ENCODE peak calls at places on chromosomes 5 and 9, in eight cellular contexts. I, M, H, G, K, Q, U and N are unnamed samples.

GRCh38 chr5:174314261-174314660 is 268.8 kb downstream of the NSG2 start:
- DNase-seq in G (no peak), I (no peak), M (no peak), K (no peak), H (no peak), U (no peak), Q (no peak), N (no peak)

GRCh38 chr5:19240150-19240549 is 747.9 kb downstream of the CDH18 start:
- DNase-seq in I (no peak), G (peak; percentile 3), K (no peak), H (peak; percentile 54), M (peak; percentile 23), U (peak; percentile 21), Q (no peak), N (peak; percentile 11)

GRCh38 chr9:72041775-72042194 is 18.6 kb downstream of the C9orf57 start:
- DNase-seq in U (peak; percentile 76), G (peak; percentile 90), Q (peak; percentile 90), H (peak; percentile 73), K (no peak), I (peak; percentile 79), M (peak; percentile 70), N (no peak)

GRCh38 chr9:98057095-98057799 is 715 bp downstream of the NANS start:
- DNase-seq in H (peak; percentile 23), I (peak; percentile 19), U (no peak), G (peak; percentile 16), M (peak; percentile 25), K (peak; percentile 93), Q (no peak), N (no peak)

GRCh38 chr9:95574176-95574575 is 57.4 kb upstream of the PTCH1 start:
- DNase-seq in G (no peak), K (no peak), H (no peak), U (no peak), Q (no peak), M (no peak), I (no peak), N (no peak)

GRCh38 chr5:119527346-119527745 is 75.0 kb downstream of the HSD17B4 start:
- DNase-seq in M (no peak), H (peak; percentile 31), U (no peak), Q (no peak), I (no peak), G (no peak), K (no peak), N (no peak)

GRCh38 chr5:91332267-91333044 is 50.7 kb downstream of the ARRDC3 start:
- DNase-seq in H (peak; percentile 34), K (no peak), I (peak; percentile 52), U (peak; percentile 55), G (peak; percentile 68), M (peak; percentile 41), Q (no peak), N (no peak)

GRCh38 chr9:93059097-93059959 is 827 bp downstream of the SUSD3 start:
- DNase-seq in Q (peak; percentile 76), G (no peak), K (no peak), I (no peak), H (no peak), U (no peak), M (no peak), N (no peak)

GRCh38 chr9:6302417-6302816 is 25.8 kb upstream of the TPD52L3 start:
- DNase-seq in H (peak; percentile 86), K (no peak), Q (no peak), G (peak; percentile 22), U (peak; percentile 17), M (peak; percentile 24), I (no peak), N (no peak)

GRCh38 chr5:42985129-42986037 is 54.7 kb downstream of the ANXA2R start:
- DNase-seq in H (peak; percentile 80), G (peak; percentile 55), I (peak; percentile 73), M (peak; percentile 81), Q (no peak), K (no peak), U (no peak), N (no peak)

GRCh38 chr5:80960531-80961375 is 590 bp downstream of the RASGRF2 start:
- DNase-seq in I (no peak), M (no peak), U (peak; percentile 8), Q (peak; percentile 78), K (no peak), H (peak; percentile 31), G (peak; percentile 13), N (no peak)
- TF ChIP-seq CTCF in I (no peak), M (no peak), U (no peak), Q (peak; percentile 21), K (no peak), H (no peak), G (no peak), N (no peak)

DNA sequence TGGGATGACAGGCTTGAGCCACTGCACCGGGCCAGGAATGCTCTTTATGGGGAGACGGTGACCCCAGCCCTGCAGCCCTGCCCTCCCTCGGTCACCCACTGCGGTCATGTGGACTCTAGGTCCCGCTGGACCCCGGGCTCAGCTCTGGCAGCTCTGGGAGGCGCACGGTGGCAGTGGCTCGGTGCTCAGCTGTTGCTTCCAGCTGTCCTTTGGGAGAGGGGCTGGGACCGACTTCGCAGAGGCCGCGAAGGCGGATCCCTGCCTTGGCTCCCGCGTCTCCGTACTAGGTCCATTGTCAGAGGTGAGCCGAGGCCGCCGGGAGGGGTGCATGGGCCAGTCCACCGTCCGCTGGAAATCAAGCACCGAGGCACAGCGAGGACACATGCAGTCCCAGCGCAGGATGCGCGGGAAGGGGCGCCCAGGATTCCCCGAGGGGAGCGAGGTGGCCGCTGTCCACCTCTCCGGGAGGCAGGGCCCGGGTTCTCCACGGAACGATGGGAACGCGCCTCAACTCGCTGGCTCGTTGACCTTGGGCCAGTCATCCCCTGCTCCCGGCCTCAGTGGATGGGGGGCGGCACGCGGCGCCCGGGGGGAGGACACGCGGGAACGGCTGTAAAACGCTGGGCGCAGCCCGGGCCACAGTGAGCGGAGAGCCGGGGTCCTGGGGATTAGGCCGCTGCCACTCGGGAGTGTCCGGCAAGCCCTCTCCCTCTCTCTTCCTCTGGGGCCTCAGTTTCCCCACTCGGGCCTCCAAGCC is 734 bp downstream of the GBGT1 start:
- DNase-seq in M (no peak), I (no peak), G (no peak), K (no peak), Q (peak; percentile 80), U (no peak), H (no peak), N (no peak)
- H3K4me3 ChIP-seq in M (peak overlapping the region; percentile 60), I (peak overlapping the region; percentile 62), G (peak overlapping the region; percentile 60), K (peak overlapping the region; percentile 69), Q (peak overlapping the region; percentile 58), U (no peak overlapping the region), H (peak overlapping the region; percentile 46), N (no peak overlapping the region)

GRCh38 chr5:117359895-117360294 is 785.3 kb upstream of the SEMA6A start:
- DNase-seq in I (no peak), M (no peak), H (no peak), Q (no peak), G (no peak), K (no peak), U (no peak), N (no peak)

GRCh38 chr5:117357886-117358285 is 783.3 kb upstream of the SEMA6A start:
- DNase-seq in M (no peak), Q (no peak), G (no peak), K (no peak), U (no peak), I (no peak), H (no peak), N (no peak)
- TF ChIP-seq CTCF in M (no peak), Q (no peak), G (no peak), K (no peak), U (no peak), I (no peak), H (no peak), N (no peak)

GRCh38 chr5:60487466-60487865 is 212.5 kb downstream of the DEPDC1B start:
- DNase-seq in U (no peak), H (peak; percentile 28), K (no peak), G (no peak), I (no peak), M (peak; percentile 38), Q (no peak), N (no peak)
- H3K4me3 ChIP-seq in U (peak overlapping the region; percentile 67), H (no peak overlapping the region), K (peak overlapping the region; percentile 52), G (no peak overlapping the region), I (no peak overlapping the region), M (no peak overlapping the region), Q (peak overlapping the region; percentile 47), N (peak overlapping the region; percentile 53)

GRCh38 chr5:94397508-94397907 is 220.9 kb downstream of the KIAA0825 start:
- DNase-seq in H (no peak), I (no peak), Q (no peak), K (no peak), M (no peak), U (no peak), G (no peak), N (no peak)
- TF ChIP-seq CTCF in H (no peak), I (no peak), Q (no peak), K (no peak), M (no peak), U (no peak), G (no peak), N (no peak)

GRCh38 chr5:5483880-5484595 is 61.6 kb downstream of the ICE1 start:
- DNase-seq in K (no peak), Q (no peak), M (peak; percentile 12), U (no peak), G (peak; percentile 36), H (peak; percentile 5), I (peak; percentile 47), N (no peak)
- H3K4me3 ChIP-seq in K (no peak overlapping the region), Q (no peak overlapping the region), M (no peak overlapping the region), U (no peak overlapping the region), G (no peak overlapping the region), H (no peak overlapping the region), I (no peak overlapping the region), N (no peak overlapping the region)